ENCODE peak calls at places on chromosomes 2 and 18, in four cellular contexts. Z, C, F and P are unnamed samples.

GRCh38 chr2:143248631-143249030 is 119.4 kb downstream of the ARHGAP15 start:
- DNase-seq in F (no peak), Z (no peak), C (no peak), P (no peak)

GRCh38 chr18:23231340-23232021 is 96.2 kb downstream of the CABLES1 start:
- DNase-seq in C (no peak), F (peak), Z (peak), P (no peak)

GRCh38 chr2:36371963-36372391 is 16.4 kb downstream of the CRIM1 start:
- DNase-seq in F (no peak), Z (peak), C (no peak), P (no peak)

GRCh38 chr2:30500699-30501098 is 53.7 kb downstream of the LCLAT1 start:
- DNase-seq in C (no peak), Z (no peak), F (no peak), P (no peak)

GRCh38 chr2:222635295-222635694 is 20.6 kb downstream of the FARSB start:
- DNase-seq in Z (no peak), C (no peak), F (no peak), P (no peak)

GRCh38 chr2:175036582-175037018 is 31.4 kb upstream of the CHN1 start:
- DNase-seq in Z (peak), F (peak), C (no peak), P (peak)

GRCh38 chr18:22101731-22102130 is 67.7 kb upstream of the GATA6 start:
- DNase-seq in F (no peak), Z (no peak), C (no peak), P (no peak)

GRCh38 chr18:68459968-68460367 is 254.9 kb downstream of the TMX3 start:
- DNase-seq in C (no peak), F (no peak), Z (no peak), P (no peak)

GRCh38 chr2:221568299-221568698 is 3.8 kb downstream of the EPHA4 start:
- DNase-seq in F (no peak), C (no peak), Z (no peak), P (peak)